ENCODE peak calls at places on chromosomes 4 and X, in five cellular contexts. T, D, A, Y and C are unnamed samples.

GRCh38 chr4:11367371-11367770 is 61.3 kb downstream of the HS3ST1 start:
- DNase-seq in T (no peak), A (no peak), D (no peak), Y (no peak), C (no peak)

GRCh38 chr4:150938417-150938816 is 76.7 kb downstream of the LRBA start:
- DNase-seq in Y (no peak), T (peak; percentile 18), A (no peak), D (no peak), C (no peak)

GRCh38 chr4:153804742-153805141 is 15.9 kb upstream of the SFRP2 start:
- DNase-seq in T (no peak), D (no peak), Y (no peak), A (no peak), C (no peak)

GRCh38 chr4:152970102-152970820 is 34.1 kb downstream of the FHDC1 start:
- DNase-seq in D (no peak), A (no peak), T (no peak), Y (no peak), C (no peak)

GRCh38 chrX:151100796-151101195 is 75.6 kb upstream of the GPR50 start:
- DNase-seq in Y (no peak), T (no peak), A (no peak), D (no peak), C (no peak)

GRCh38 chrX:22135994-22136684 is 104.0 kb downstream of the PHEX start:
- DNase-seq in Y (peak; percentile 11), A (no peak), T (peak; percentile 41), D (no peak), C (peak; percentile 36)

GRCh38 chr4:105140684-105141490 is 5.8 kb upstream of the TET2 start:
- DNase-seq in D (no peak), T (peak; percentile 37), A (no peak), Y (peak; percentile 54), C (no peak)

GRCh38 chr4:138275216-138275615 is 33.1 kb upstream of the SLC7A11 start:
- DNase-seq in Y (no peak), T (no peak), A (no peak), D (no peak), C (no peak)

GRCh38 chrX:142036111-142036510 is 132.4 kb downstream of the MAGEC1 start:
- DNase-seq in D (no peak), T (no peak), A (no peak), Y (no peak), C (no peak)

GRCh38 chr4:149293233-149293632 is 522.4 kb downstream of the IQCM start:
- DNase-seq in A (no peak), Y (no peak), T (no peak), D (no peak), C (no peak)

GRCh38 chrX:2710496-2710895 is 19.4 kb downstream of the CD99 start:
- DNase-seq in A (no peak), Y (no peak), T (no peak), D (no peak), C (peak; percentile 51)

GRCh38 chrX:19630776-19631707 is 115.7 kb upstream of the MAP3K15 start:
- DNase-seq in T (no peak), D (no peak), Y (no peak), A (no peak), C (no peak)

GRCh38 chr4:71992571-71992970 is 39.2 kb upstream of the NPFFR2 start:
- DNase-seq in D (no peak), Y (no peak), T (no peak), A (no peak), C (no peak)

GRCh38 chrX:87846956-87847355 is 329.4 kb downstream of the KLHL4 start:
- DNase-seq in D (no peak), A (no peak), T (no peak), Y (peak; percentile 0), C (no peak)

GRCh38 chr4:142547974-142548373 is 298.1 kb downstream of the INPP4B start:
- DNase-seq in A (no peak), T (no peak), Y (no peak), D (no peak), C (no peak)

GRCh38 chrX:130296743-130297142 is 28.0 kb upstream of the ZNF280C start:
- DNase-seq in A (no peak), D (no peak), Y (no peak), T (no peak), C (no peak)

GRCh38 chr4:110826656-110827055 is 203.8 kb upstream of the PITX2 start:
- DNase-seq in T (no peak), A (no peak), Y (no peak), D (no peak), C (no peak)

GRCh38 chr4:112968456-112969159 is 80.8 kb upstream of the ANK2 start:
- DNase-seq in A (no peak), Y (no peak), T (no peak), D (no peak), C (no peak)

GRCh38 chr4:19539192-19539591 is 712.5 kb upstream of the SLIT2 start:
- DNase-seq in T (no peak), A (no peak), D (no peak), Y (no peak), C (no peak)

GRCh38 chr4:133982533-133983224 is 218.9 kb downstream of the PABPC4L start:
- DNase-seq in A (no peak), Y (no peak), T (no peak), D (no peak), C (no peak)

GRCh38 chr4:105196523-105197145 is 50.0 kb downstream of the TET2 start:
- DNase-seq in A (no peak), Y (no peak), D (peak; percentile 35), T (no peak), C (no peak)

GRCh38 chr4:8394125-8394524 is 46.4 kb downstream of the ACOX3 start:
- DNase-seq in Y (no peak), D (no peak), A (no peak), T (no peak), C (no peak)

GRCh38 chr4:55458164-55458563 is 62.4 kb downstream of the TMEM165 start:
- DNase-seq in T (no peak), D (no peak), A (no peak), Y (no peak), C (no peak)

GRCh38 chr4:8921465-8921864 is 49.8 kb upstream of the HMX1 start:
- DNase-seq in D (no peak), Y (no peak), A (no peak), T (peak; percentile 1), C (no peak)

GRCh38 chrX:20372533-20372932 is 105.8 kb upstream of the RPS6KA3 start:
- DNase-seq in A (no peak), D (no peak), Y (no peak), T (no peak), C (no peak)

GRCh38 chr4:124483043-124483906 is 229.3 kb downstream of the ANKRD50 start:
- DNase-seq in Y (no peak), D (no peak), T (no peak), A (no peak), C (no peak)

GRCh38 chrX:30283456-30284200 is 25.6 kb downstream of the NR0B1 start:
- DNase-seq in A (no peak), Y (peak; percentile 22), T (no peak), D (no peak), C (no peak)

GRCh38 chr4:73732759-73733431 is 7.5 kb upstream of the CXCL8 start:
- DNase-seq in T (no peak), A (no peak), D (no peak), Y (no peak), C (no peak)

GRCh38 chr4:142091691-142092182 is 455.4 kb downstream of the IL15 start:
- DNase-seq in Y (no peak), T (no peak), A (no peak), D (no peak), C (no peak)

GRCh38 chrX:19350831-19351447 is 7.2 kb downstream of the PDHA1 start:
- DNase-seq in T (no peak), D (no peak), Y (no peak), A (no peak), C (no peak)

DNA sequence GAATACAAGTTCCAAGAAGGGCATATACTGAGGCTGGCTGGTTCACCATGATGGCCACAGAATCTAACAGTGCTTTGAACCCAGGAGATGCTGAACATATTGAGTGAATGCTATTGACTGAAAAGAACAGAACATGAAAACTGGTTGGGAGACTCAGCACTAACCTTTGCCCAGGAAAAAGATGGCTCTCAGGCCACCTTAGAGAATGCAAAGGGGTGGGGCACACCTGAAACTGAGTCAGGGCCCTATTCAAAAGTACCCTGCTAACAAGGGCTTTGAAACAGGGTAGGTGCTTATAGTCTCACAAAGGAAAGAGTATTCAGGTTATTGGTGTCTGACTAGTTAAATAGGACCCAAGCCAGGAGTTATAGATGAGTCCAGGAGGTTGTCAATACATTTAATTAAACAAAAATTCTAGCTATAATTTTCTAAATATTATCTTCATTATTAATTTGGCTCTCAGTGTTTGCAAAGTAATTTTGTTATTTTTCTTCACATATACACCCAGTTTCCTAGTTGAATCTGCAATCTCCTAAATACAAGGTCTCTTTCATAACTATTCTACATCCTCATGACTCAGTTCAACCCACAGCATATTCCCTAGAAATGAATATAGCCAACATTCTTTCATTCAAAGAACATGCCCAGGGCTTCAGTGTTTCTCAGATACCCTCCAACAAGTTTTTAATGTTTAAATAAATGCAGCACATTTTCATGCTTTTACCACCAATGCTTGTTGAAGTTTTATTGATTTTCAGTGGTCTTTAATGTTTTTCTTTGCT is 144.2 kb upstream of the RAPGEF2 start:
- DNase-seq in A (no peak), T (no peak), Y (no peak), D (no peak), C (no peak)
- TF ChIP-seq SUZ12 in A (no peak), T (no peak), Y (no peak), D (no peak), C (no peak)

DNA sequence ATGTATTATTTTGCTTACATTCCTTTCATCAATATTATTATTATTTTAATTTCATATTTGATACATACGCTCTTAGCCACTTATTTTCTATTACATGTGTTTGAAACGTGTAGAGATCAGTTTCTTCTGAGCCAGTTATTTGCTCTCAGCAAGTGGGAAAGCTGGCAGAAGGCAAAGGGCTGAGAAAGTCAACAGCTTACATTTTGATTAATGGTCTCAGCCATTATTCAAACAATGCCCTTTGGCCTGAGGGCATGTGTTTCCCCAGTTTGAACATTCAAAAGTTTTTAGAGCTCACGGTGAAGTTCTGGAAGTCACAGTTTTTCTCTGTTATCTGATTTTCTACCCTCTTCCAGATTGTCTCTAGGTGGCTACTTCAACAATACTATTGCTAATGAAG is 591.8 kb upstream of the CPEB2 start:
- DNase-seq in Y (no peak), T (no peak), A (no peak), D (no peak), C (peak; percentile 8)
- TF ChIP-seq SUZ12 in Y (no peak), T (no peak), A (no peak), D (no peak), C (no peak)

GRCh38 chrX:5341902-5342301 is 886.8 kb downstream of the NLGN4X start:
- DNase-seq in A (no peak), T (no peak), D (no peak), Y (no peak), C (no peak)

GRCh38 chrX:5337160-5337559 is 891.5 kb downstream of the NLGN4X start:
- DNase-seq in A (no peak), Y (no peak), D (no peak), T (no peak), C (no peak)
- TF ChIP-seq SUZ12 in A (no peak), Y (no peak), D (no peak), T (no peak), C (no peak)

DNA sequence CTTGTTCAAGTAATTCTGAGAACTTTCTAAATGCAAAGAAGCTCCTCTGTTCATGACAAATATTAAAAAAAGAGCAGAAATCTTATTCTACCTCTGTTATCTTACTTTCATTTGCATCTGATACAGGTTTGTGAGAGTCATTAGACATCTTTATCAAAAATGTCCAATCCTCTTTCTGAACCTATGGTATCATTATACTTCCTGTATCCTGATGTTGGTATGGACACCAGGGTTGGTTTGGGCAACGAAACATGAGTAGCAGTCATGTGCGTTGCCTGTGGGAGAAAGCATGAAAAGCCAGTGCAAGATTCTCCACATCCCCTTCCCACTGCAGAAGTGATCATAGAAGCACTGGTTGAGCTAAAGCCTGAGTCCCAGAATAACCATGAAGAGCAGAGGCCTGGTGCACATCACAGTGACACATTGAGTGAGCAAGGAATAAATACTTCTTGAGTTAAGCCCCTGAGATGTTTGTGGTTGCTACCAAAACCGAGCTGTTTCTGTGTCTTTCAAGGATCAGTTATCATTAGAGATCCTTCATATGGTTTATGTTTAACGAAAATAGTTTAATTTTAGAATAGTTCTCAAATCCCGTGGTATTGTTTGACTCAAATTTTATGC is 197.2 kb downstream of the BANK1 start:
- DNase-seq in D (no peak), A (no peak), Y (no peak), T (no peak), C (no peak)
- TF ChIP-seq SUZ12 in D (no peak), A (no peak), Y (no peak), T (no peak), C (no peak)